ENCODE peak calls at places on chromosomes 11 and 22, in four cellular contexts. R, U, Q and K are unnamed samples.

GRCh38 chr11:125464266-125464662 is 31.8 kb downstream of the FEZ1 start:
- DNase-seq in R (no peak), U (no peak), Q (no peak), K (no peak)

GRCh38 chr11:126857860-126858808 is 142.4 kb downstream of the KIRREL3 start:
- DNase-seq in R (no peak), U (no peak), Q (no peak), K (no peak)

GRCh38 chr11:62430350-62430749 is 11.5 kb downstream of the SCGB1A1 start:
- DNase-seq in R (no peak), U (no peak), Q (no peak), K (no peak)

GRCh38 chr11:101470881-101471535 is 112.8 kb downstream of the TRPC6 start:
- DNase-seq in R (no peak), U (no peak), Q (no peak), K (no peak)

GRCh38 chr22:22069450-22070370 is 87.1 kb upstream of the TOP3B start:
- DNase-seq in R (no peak), U (no peak), Q (no peak), K (no peak)

GRCh38 chr11:12834630-12835029 is 160.4 kb downstream of the TEAD1 start:
- DNase-seq in R (no peak), U (no peak), Q (no peak), K (no peak)

GRCh38 chr22:34866501-34867171 is 199.3 kb upstream of the ISX start:
- DNase-seq in R (no peak), U (peak), Q (no peak), K (no peak)

GRCh38 chr11:76670475-76671235 is at the start of gene LRRC32:
- DNase-seq in R (peak), U (peak), Q (peak), K (peak)

GRCh38 chr22:49995059-49995412 is 17.5 kb downstream of the IL17REL start:
- DNase-seq in R (no peak), U (no peak), Q (no peak), K (no peak)

GRCh38 chr22:20115691-20116375 is at the start of gene RANBP1:
- DNase-seq in R (no peak), U (no peak), Q (peak), K (no peak)

GRCh38 chr11:7577883-7578242 is 64.1 kb downstream of the PPFIBP2 start:
- DNase-seq in R (no peak), U (no peak), Q (no peak), K (no peak)

GRCh38 chr11:11075515-11076171 is 217.8 kb upstream of the ZBED5 start:
- DNase-seq in R (no peak), U (peak), Q (no peak), K (no peak)

GRCh38 chr11:823441-824291 is 4.1 kb upstream of the CRACR2B start:
- DNase-seq in R (no peak), U (no peak), Q (no peak), K (no peak)

GRCh38 chr11:820655-821512 is 2.2 kb downstream of the PNPLA2 start:
- DNase-seq in R (peak), U (no peak), Q (peak), K (peak)

GRCh38 chr11:819943-820649 is 1.4 kb downstream of the PNPLA2 start:
- DNase-seq in R (peak), U (peak), Q (peak), K (peak)

GRCh38 chr11:819129-819931 is 616 bp downstream of the PNPLA2 start:
- DNase-seq in R (peak), U (peak), Q (peak), K (peak)

GRCh38 chr11:821513-822371 is 3.0 kb downstream of the PNPLA2 start:
- DNase-seq in R (peak), U (no peak), Q (no peak), K (no peak)
- H3K4me3 ChIP-seq in R (no peak), U (no peak), Q (peak), K (peak)

GRCh38 chr11:64387916-64388315 is 29.0 kb downstream of the RPS6KA4 start:
- DNase-seq in R (no peak), U (no peak), Q (no peak), K (no peak)

GRCh38 chr11:64383580-64383979 is 24.6 kb downstream of the RPS6KA4 start:
- DNase-seq in R (no peak), U (no peak), Q (no peak), K (no peak)

GRCh38 chr11:64384981-64385952 is 26.3 kb downstream of the RPS6KA4 start:
- DNase-seq in R (no peak), U (peak), Q (no peak), K (no peak)

GRCh38 chr11:64384039-64384737 is 25.2 kb downstream of the RPS6KA4 start:
- DNase-seq in R (peak), U (no peak), Q (no peak), K (no peak)

GRCh38 chr11:64385953-64386704 is 27.2 kb downstream of the RPS6KA4 start:
- DNase-seq in R (no peak), U (peak), Q (no peak), K (no peak)
- H3K27ac ChIP-seq in R (no peak), U (peak), Q (no peak), K (peak)

DNA sequence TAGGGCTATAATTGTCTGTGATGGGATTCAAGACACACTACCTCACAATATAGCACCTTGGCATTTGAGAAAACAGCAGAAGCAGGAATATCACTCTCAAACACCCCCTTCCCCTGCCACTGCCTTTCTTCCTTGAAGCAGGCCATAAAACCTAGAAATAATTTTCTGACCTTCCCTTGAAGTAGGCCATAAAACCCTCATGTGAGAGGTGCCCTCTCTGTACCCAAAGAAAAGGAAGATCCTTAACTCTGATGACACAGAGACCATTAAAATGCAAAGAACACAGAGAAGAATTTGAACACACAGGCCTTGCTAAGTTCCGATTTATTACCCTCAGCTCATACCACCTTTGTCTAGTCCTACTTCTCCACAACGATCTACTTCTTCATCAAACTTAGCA is 631.7 kb upstream of the CADM1 start:
- DNase-seq in R (no peak), U (no peak), Q (no peak), K (no peak)
- H3K4me3 ChIP-seq in R (no peak), U (no peak), Q (no peak), K (no peak)

GRCh38 chr11:78061088-78061920 is 2.4 kb upstream of the THRSP start:
- DNase-seq in R (peak), U (peak), Q (peak), K (no peak)
- H3K27ac ChIP-seq in R (no peak), U (no peak), Q (peak), K (no peak)